ENCODE peak calls at places on chromosomes 5 and 9, in ten cellular contexts. One of them, this sample, is unnamed.

GRCh38 chr5:146137967-146138403 is 32.6 kb upstream of the PLAC8L1 start:
- DNase-seq in GM12865: no peak
- DNase-seq in astrocyte of the spinal cord: peak; percentile 48
- DNase-seq in breast epithelium: peak; percentile 29
- DNase-seq in GM13977: no peak
- DNase-seq in astrocyte: peak; percentile 36
- DNase-seq in BJ: no peak
- DNase-seq in cardiac muscle cell: no peak
- DNase-seq in psoas muscle: no peak
- DNase-seq in choroid plexus epithelial cell: peak; percentile 91
- DNase-seq in this sample: no peak

GRCh38 chr5:66904189-66904588 is 292.4 kb downstream of the CD180 start:
- DNase-seq in breast epithelium: no peak
- DNase-seq in psoas muscle: no peak
- DNase-seq in astrocyte of the spinal cord: no peak
- DNase-seq in choroid plexus epithelial cell: no peak
- DNase-seq in cardiac muscle cell: no peak
- DNase-seq in BJ: no peak
- DNase-seq in astrocyte: no peak
- DNase-seq in GM12865: no peak
- DNase-seq in GM13977: no peak
- DNase-seq in this sample: no peak

GRCh38 chr5:107215581-107215980 is 455.2 kb downstream of the EFNA5 start:
- DNase-seq in psoas muscle: no peak
- DNase-seq in BJ: no peak
- DNase-seq in astrocyte: no peak
- DNase-seq in astrocyte of the spinal cord: no peak
- DNase-seq in choroid plexus epithelial cell: no peak
- DNase-seq in cardiac muscle cell: no peak
- DNase-seq in GM12865: no peak
- DNase-seq in breast epithelium: no peak
- DNase-seq in GM13977: no peak
- DNase-seq in this sample: no peak

GRCh38 chr9:121261107-121261460 is 6.9 kb upstream of the GSN start:
- DNase-seq in psoas muscle: no peak
- DNase-seq in GM13977: no peak
- DNase-seq in cardiac muscle cell: no peak
- DNase-seq in breast epithelium: no peak
- DNase-seq in astrocyte: no peak
- DNase-seq in BJ: no peak
- DNase-seq in astrocyte of the spinal cord: no peak
- DNase-seq in GM12865: no peak
- DNase-seq in choroid plexus epithelial cell: no peak
- DNase-seq in this sample: peak; percentile 61

GRCh38 chr9:98191615-98192502 is 578 bp downstream of the CORO2A start:
- DNase-seq in breast epithelium: peak; percentile 36
- DNase-seq in GM12865: no peak
- DNase-seq in cardiac muscle cell: peak; percentile 25
- DNase-seq in GM13977: no peak
- DNase-seq in psoas muscle: peak; percentile 59
- DNase-seq in astrocyte of the spinal cord: no peak
- DNase-seq in BJ: no peak
- DNase-seq in astrocyte: no peak
- DNase-seq in choroid plexus epithelial cell: no peak
- DNase-seq in this sample: peak; percentile 31

GRCh38 chr5:28580616-28581015 is 1542.2 kb upstream of the CDH9 start:
- DNase-seq in psoas muscle: no peak
- DNase-seq in breast epithelium: no peak
- DNase-seq in BJ: no peak
- DNase-seq in GM12865: no peak
- DNase-seq in astrocyte of the spinal cord: peak; percentile 90
- DNase-seq in astrocyte: peak; percentile 80
- DNase-seq in GM13977: no peak
- DNase-seq in cardiac muscle cell: no peak
- DNase-seq in choroid plexus epithelial cell: peak; percentile 91
- DNase-seq in this sample: no peak

GRCh38 chr9:137178201-137178938 is 6.5 kb upstream of the TMEM210 start:
- DNase-seq in astrocyte of the spinal cord: no peak
- DNase-seq in GM13977: no peak
- DNase-seq in breast epithelium: no peak
- DNase-seq in choroid plexus epithelial cell: no peak
- DNase-seq in BJ: no peak
- DNase-seq in astrocyte: no peak
- DNase-seq in psoas muscle: no peak
- DNase-seq in GM12865: no peak
- DNase-seq in cardiac muscle cell: no peak
- DNase-seq in this sample: no peak

GRCh38 chr9:96331236-96331947 is 29.4 kb upstream of the HSD17B3 start:
- DNase-seq in choroid plexus epithelial cell: peak; percentile 28
- DNase-seq in cardiac muscle cell: no peak
- DNase-seq in BJ: no peak
- DNase-seq in GM13977: no peak
- DNase-seq in astrocyte: peak; percentile 76
- DNase-seq in GM12865: no peak
- DNase-seq in psoas muscle: no peak
- DNase-seq in breast epithelium: no peak
- DNase-seq in astrocyte of the spinal cord: no peak
- DNase-seq in this sample: no peak

GRCh38 chr5:168104811-168105481 is 186.5 kb upstream of the WWC1 start:
- DNase-seq in astrocyte: no peak
- DNase-seq in GM13977: no peak
- DNase-seq in BJ: no peak
- DNase-seq in cardiac muscle cell: peak; percentile 22
- DNase-seq in breast epithelium: no peak
- DNase-seq in choroid plexus epithelial cell: peak; percentile 15
- DNase-seq in psoas muscle: no peak
- DNase-seq in GM12865: no peak
- DNase-seq in astrocyte of the spinal cord: peak; percentile 27
- DNase-seq in this sample: peak; percentile 11

GRCh38 chr9:6929428-6929827 is 171.7 kb downstream of the KDM4C start:
- DNase-seq in GM13977: no peak
- DNase-seq in cardiac muscle cell: no peak
- DNase-seq in GM12865: peak; percentile 32
- DNase-seq in BJ: no peak
- DNase-seq in astrocyte of the spinal cord: no peak
- DNase-seq in psoas muscle: no peak
- DNase-seq in breast epithelium: no peak
- DNase-seq in choroid plexus epithelial cell: peak; percentile 43
- DNase-seq in astrocyte: no peak
- DNase-seq in this sample: no peak

DNA sequence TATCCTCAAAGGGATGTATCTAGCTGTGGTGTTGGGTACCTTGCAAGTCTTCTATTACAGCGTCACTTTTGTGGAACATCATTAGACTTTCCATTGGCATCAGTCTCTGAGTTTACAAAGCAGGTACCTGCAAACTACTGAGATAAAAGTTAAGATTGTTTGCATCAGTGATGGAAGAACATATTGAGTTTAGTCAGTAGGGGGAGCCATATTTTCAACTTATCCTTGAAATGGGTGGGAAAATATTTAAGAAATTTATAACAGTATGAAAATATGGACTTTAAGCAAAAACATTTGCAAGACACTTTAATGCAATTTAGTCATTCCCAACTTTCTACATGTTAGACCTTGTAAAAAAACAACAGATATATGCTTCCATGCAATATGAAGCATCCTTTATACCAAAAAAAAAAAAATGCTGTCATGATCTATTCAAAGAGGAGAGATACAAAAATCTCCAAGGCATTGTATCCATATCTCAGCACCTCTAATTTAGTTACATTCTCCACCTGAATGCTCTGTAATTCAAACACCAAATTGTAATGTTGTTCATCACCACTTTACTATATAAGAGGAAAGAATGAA is 98.6 kb upstream of the ADAMTS19 start:
- DNase-seq in breast epithelium: no peak
- DNase-seq in BJ: no peak
- DNase-seq in choroid plexus epithelial cell: peak; percentile 36
- DNase-seq in GM13977: no peak
- DNase-seq in GM12865: peak; percentile 9
- DNase-seq in psoas muscle: no peak
- DNase-seq in cardiac muscle cell: peak; percentile 38
- DNase-seq in astrocyte: no peak
- DNase-seq in astrocyte of the spinal cord: peak; percentile 32
- DNase-seq in this sample: no peak
- TF ChIP-seq CTCF in breast epithelium: no peak
- TF ChIP-seq CTCF in BJ: peak; percentile 35
- TF ChIP-seq CTCF in choroid plexus epithelial cell: peak; percentile 51
- TF ChIP-seq CTCF in GM13977: peak; percentile 46
- TF ChIP-seq CTCF in GM12865: peak; percentile 28
- TF ChIP-seq CTCF in psoas muscle: no peak
- TF ChIP-seq CTCF in cardiac muscle cell: peak; percentile 66
- TF ChIP-seq CTCF in astrocyte: peak; percentile 42
- TF ChIP-seq CTCF in astrocyte of the spinal cord: peak; percentile 54
- TF ChIP-seq CTCF in this sample: peak; percentile 80

GRCh38 chr5:132222649-132223038 is 5.0 kb downstream of the P4HA2 start:
- DNase-seq in choroid plexus epithelial cell: no peak
- DNase-seq in BJ: no peak
- DNase-seq in GM12865: peak; percentile 42
- DNase-seq in astrocyte: no peak
- DNase-seq in cardiac muscle cell: no peak
- DNase-seq in astrocyte of the spinal cord: no peak
- DNase-seq in GM13977: peak; percentile 39
- DNase-seq in psoas muscle: no peak
- DNase-seq in breast epithelium: no peak
- DNase-seq in this sample: no peak

GRCh38 chr5:132223861-132224260 is 3.8 kb downstream of the P4HA2 start:
- DNase-seq in choroid plexus epithelial cell: no peak
- DNase-seq in astrocyte: no peak
- DNase-seq in GM13977: no peak
- DNase-seq in astrocyte of the spinal cord: no peak
- DNase-seq in BJ: no peak
- DNase-seq in breast epithelium: no peak
- DNase-seq in GM12865: no peak
- DNase-seq in psoas muscle: no peak
- DNase-seq in cardiac muscle cell: no peak
- DNase-seq in this sample: no peak

GRCh38 chr5:132220476-132220875 is 7.2 kb downstream of the P4HA2 start:
- DNase-seq in cardiac muscle cell: no peak
- DNase-seq in BJ: no peak
- DNase-seq in breast epithelium: no peak
- DNase-seq in GM12865: no peak
- DNase-seq in astrocyte of the spinal cord: no peak
- DNase-seq in psoas muscle: no peak
- DNase-seq in choroid plexus epithelial cell: peak; percentile 28
- DNase-seq in astrocyte: peak; percentile 45
- DNase-seq in GM13977: no peak
- DNase-seq in this sample: no peak

GRCh38 chr5:132219981-132220380 is 7.7 kb downstream of the P4HA2 start:
- DNase-seq in BJ: no peak
- DNase-seq in breast epithelium: no peak
- DNase-seq in psoas muscle: no peak
- DNase-seq in choroid plexus epithelial cell: no peak
- DNase-seq in GM13977: no peak
- DNase-seq in astrocyte: no peak
- DNase-seq in astrocyte of the spinal cord: no peak
- DNase-seq in GM12865: no peak
- DNase-seq in cardiac muscle cell: no peak
- DNase-seq in this sample: no peak

GRCh38 chr5:132221781-132222648 is 5.6 kb downstream of the P4HA2 start:
- DNase-seq in GM13977: no peak
- DNase-seq in astrocyte: peak; percentile 67
- DNase-seq in astrocyte of the spinal cord: peak; percentile 86
- DNase-seq in BJ: peak; percentile 73
- DNase-seq in breast epithelium: no peak
- DNase-seq in GM12865: no peak
- DNase-seq in cardiac muscle cell: no peak
- DNase-seq in choroid plexus epithelial cell: peak; percentile 84
- DNase-seq in psoas muscle: peak; percentile 67
- DNase-seq in this sample: no peak
- TF ChIP-seq CTCF in GM13977: no peak
- TF ChIP-seq CTCF in astrocyte: no peak
- TF ChIP-seq CTCF in astrocyte of the spinal cord: no peak
- TF ChIP-seq CTCF in BJ: peak; percentile 28
- TF ChIP-seq CTCF in breast epithelium: no peak
- TF ChIP-seq CTCF in GM12865: no peak
- TF ChIP-seq CTCF in cardiac muscle cell: no peak
- TF ChIP-seq CTCF in choroid plexus epithelial cell: peak; percentile 5
- TF ChIP-seq CTCF in psoas muscle: no peak
- TF ChIP-seq CTCF in this sample: no peak

GRCh38 chr5:62829241-62829986 is 250.8 kb downstream of the LRRC70 start:
- DNase-seq in breast epithelium: no peak
- DNase-seq in GM13977: no peak
- DNase-seq in BJ: no peak
- DNase-seq in psoas muscle: no peak
- DNase-seq in GM12865: no peak
- DNase-seq in cardiac muscle cell: no peak
- DNase-seq in astrocyte: no peak
- DNase-seq in choroid plexus epithelial cell: no peak
- DNase-seq in astrocyte of the spinal cord: no peak
- DNase-seq in this sample: no peak

GRCh38 chr5:62824936-62825335 is 246.3 kb downstream of the LRRC70 start:
- DNase-seq in psoas muscle: no peak
- DNase-seq in BJ: no peak
- DNase-seq in choroid plexus epithelial cell: no peak
- DNase-seq in astrocyte of the spinal cord: no peak
- DNase-seq in GM12865: no peak
- DNase-seq in breast epithelium: no peak
- DNase-seq in GM13977: no peak
- DNase-seq in cardiac muscle cell: no peak
- DNase-seq in astrocyte: no peak
- DNase-seq in this sample: no peak

GRCh38 chr5:62825623-62826220 is 247.1 kb downstream of the LRRC70 start:
- DNase-seq in breast epithelium: no peak
- DNase-seq in astrocyte: no peak
- DNase-seq in astrocyte of the spinal cord: no peak
- DNase-seq in GM12865: no peak
- DNase-seq in psoas muscle: no peak
- DNase-seq in GM13977: no peak
- DNase-seq in choroid plexus epithelial cell: no peak
- DNase-seq in BJ: no peak
- DNase-seq in cardiac muscle cell: no peak
- DNase-seq in this sample: no peak

GRCh38 chr5:62828757-62829156 is 250.1 kb downstream of the LRRC70 start:
- DNase-seq in cardiac muscle cell: no peak
- DNase-seq in GM12865: no peak
- DNase-seq in BJ: no peak
- DNase-seq in GM13977: no peak
- DNase-seq in astrocyte: no peak
- DNase-seq in psoas muscle: no peak
- DNase-seq in choroid plexus epithelial cell: no peak
- DNase-seq in astrocyte of the spinal cord: no peak
- DNase-seq in breast epithelium: no peak
- DNase-seq in this sample: no peak
- TF ChIP-seq CTCF in cardiac muscle cell: no peak
- TF ChIP-seq CTCF in GM12865: no peak
- TF ChIP-seq CTCF in BJ: no peak
- TF ChIP-seq CTCF in GM13977: no peak
- TF ChIP-seq CTCF in astrocyte: no peak
- TF ChIP-seq CTCF in psoas muscle: no peak
- TF ChIP-seq CTCF in choroid plexus epithelial cell: no peak
- TF ChIP-seq CTCF in astrocyte of the spinal cord: no peak
- TF ChIP-seq CTCF in breast epithelium: no peak
- TF ChIP-seq CTCF in this sample: no peak

DNA sequence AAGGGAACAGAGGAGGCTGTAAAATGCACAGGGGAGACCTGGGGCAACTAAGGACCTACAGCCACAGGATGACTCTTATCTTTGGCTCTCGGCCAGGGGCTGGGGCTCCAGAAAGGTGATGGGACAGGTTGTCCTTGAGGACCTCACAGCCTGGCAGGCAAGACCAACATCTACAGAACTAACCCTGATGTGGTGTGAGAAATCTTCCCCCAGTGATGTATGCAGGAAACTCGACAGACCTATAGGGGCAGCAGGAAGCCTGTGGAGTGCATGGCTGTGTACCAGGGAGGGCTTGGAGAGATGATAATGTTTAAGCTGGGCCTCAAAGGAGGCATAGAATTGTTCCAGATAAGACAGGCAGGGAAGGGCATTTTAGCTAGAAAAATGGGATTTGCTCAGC is 68.4 kb upstream of the SLC25A51 start:
- DNase-seq in GM13977: no peak
- DNase-seq in psoas muscle: no peak
- DNase-seq in BJ: no peak
- DNase-seq in astrocyte of the spinal cord: no peak
- DNase-seq in astrocyte: no peak
- DNase-seq in breast epithelium: no peak
- DNase-seq in cardiac muscle cell: no peak
- DNase-seq in choroid plexus epithelial cell: peak; percentile 57
- DNase-seq in GM12865: no peak
- DNase-seq in this sample: no peak
- TF ChIP-seq CTCF in GM13977: no peak
- TF ChIP-seq CTCF in psoas muscle: no peak
- TF ChIP-seq CTCF in BJ: peak; percentile 22
- TF ChIP-seq CTCF in astrocyte of the spinal cord: peak; percentile 37
- TF ChIP-seq CTCF in astrocyte: no peak
- TF ChIP-seq CTCF in breast epithelium: no peak
- TF ChIP-seq CTCF in cardiac muscle cell: peak; percentile 33
- TF ChIP-seq CTCF in choroid plexus epithelial cell: peak; percentile 56
- TF ChIP-seq CTCF in GM12865: no peak
- TF ChIP-seq CTCF in this sample: no peak